ENCODE peak calls at places on chromosome 9, in seven cellular contexts. C, F, D, W, R, Z and M are unnamed samples. For H3K9me3, the result is how much of the 10 kb centered on the place peaks cover.

GRCh38 chr9:8816361-8816760 is 1016.8 kb upstream of the DMAC1 start:
- DNase-seq in C (no peak), F (no peak), D (no peak), W (no peak), R (no peak), Z (no peak), M (no peak)

GRCh38 chr9:15696979-15697378 is 144.1 kb downstream of the CCDC171 start:
- DNase-seq in C (no peak), F (no peak), D (no peak), W (peak), R (no peak), Z (no peak), M (no peak)

GRCh38 chr9:5040730-5041389 is 55.8 kb downstream of the JAK2 start:
- DNase-seq in C (no peak), F (no peak), D (no peak), W (no peak), R (no peak), Z (no peak), M (no peak)

GRCh38 chr9:19975499-19975898 is 186.7 kb upstream of the SLC24A2 start:
- DNase-seq in C (no peak), F (no peak), D (no peak), W (no peak), R (no peak), Z (no peak), M (no peak)

GRCh38 chr9:69996947-69997346 is 46.7 kb upstream of the MAMDC2 start:
- DNase-seq in C (no peak), F (no peak), D (no peak), W (no peak), R (no peak), Z (no peak), M (no peak)

GRCh38 chr9:122213589-122214413 is 15.0 kb downstream of the LHX6 start:
- DNase-seq in C (no peak), F (peak), D (peak), W (no peak), R (peak), Z (no peak), M (peak)

GRCh38 chr9:33187519-33188218 is 20.5 kb upstream of the B4GALT1 start:
- DNase-seq in C (no peak), F (no peak), D (no peak), W (peak), R (no peak), Z (no peak), M (no peak)

GRCh38 chr9:90288275-90288639 is 354.4 kb downstream of the DIRAS2 start:
- DNase-seq in C (no peak), F (no peak), D (no peak), W (no peak), R (no peak), Z (no peak), M (no peak)

GRCh38 chr9:89579741-89580395 is 24.9 kb upstream of the GADD45G start:
- DNase-seq in C (no peak), F (no peak), D (no peak), W (no peak), R (no peak), Z (no peak), M (no peak)

GRCh38 chr9:5531251-5531972 is 21.1 kb downstream of the PDCD1LG2 start:
- DNase-seq in C (no peak), F (no peak), D (no peak), W (no peak), R (no peak), Z (no peak), M (no peak)

GRCh38 chr9:68741234-68741633 is 36.2 kb downstream of the PIP5K1B start:
- DNase-seq in C (no peak), F (no peak), D (no peak), W (no peak), R (no peak), Z (no peak), M (no peak)

GRCh38 chr9:90795084-90795483 is 6.5 kb upstream of the SYK start:
- DNase-seq in C (no peak), F (no peak), D (no peak), W (no peak), R (peak), Z (no peak), M (no peak)

GRCh38 chr9:2220036-2220435 is 204.9 kb downstream of the SMARCA2 start:
- DNase-seq in C (no peak), F (no peak), D (no peak), W (no peak), R (no peak), Z (no peak), M (no peak)

GRCh38 chr9:128719919-128720605 is 3.9 kb downstream of the ZDHHC12 start:
- DNase-seq in C (no peak), F (no peak), D (no peak), W (no peak), R (no peak), Z (no peak), M (no peak)

GRCh38 chr9:36818242-36818938 is 215.7 kb downstream of the PAX5 start:
- DNase-seq in C (no peak), F (peak), D (no peak), W (no peak), R (no peak), Z (no peak), M (no peak)

GRCh38 chr9:134301387-134302129 is 24.7 kb upstream of the RXRA start:
- DNase-seq in C (no peak), F (no peak), D (no peak), W (no peak), R (no peak), Z (no peak), M (no peak)

GRCh38 chr9:16869961-16870605 is 387 bp downstream of the BNC2 start:
- DNase-seq in C (no peak), F (peak), D (no peak), W (peak), R (no peak), Z (no peak), M (peak)

GRCh38 chr9:132372177-132373095 is 17.6 kb upstream of the SETX start:
- DNase-seq in C (peak), F (no peak), D (no peak), W (peak), R (peak), Z (no peak), M (peak)

GRCh38 chr9:127796899-127797370 is 5.7 kb upstream of the FPGS start:
- DNase-seq in C (no peak), F (no peak), D (no peak), W (peak), R (no peak), Z (no peak), M (no peak)

GRCh38 chr9:4741365-4742031 is 496 bp upstream of the AK3 start:
- DNase-seq in C (no peak), F (peak), D (no peak), W (no peak), R (peak), Z (no peak), M (peak)

GRCh38 chr9:135926402-135927194 is 19.3 kb upstream of the CAMSAP1 start:
- DNase-seq in C (no peak), F (no peak), D (peak), W (peak), R (peak), Z (peak), M (peak)

GRCh38 chr9:90870646-90871326 is 69.2 kb downstream of the SYK start:
- DNase-seq in C (no peak), F (no peak), D (peak), W (peak), R (peak), Z (peak), M (peak)

GRCh38 chr9:28820741-28821140 is 1247.5 kb upstream of the C9orf72 start:
- DNase-seq in C (no peak), F (peak), D (no peak), W (no peak), R (no peak), Z (no peak), M (no peak)

GRCh38 chr9:88266416-88266815 is 121.8 kb upstream of the SPIN1 start:
- DNase-seq in C (no peak), F (no peak), D (no peak), W (peak), R (no peak), Z (no peak), M (no peak)

GRCh38 chr9:138067594-138068367 is 190.2 kb downstream of the CACNA1B start:
- DNase-seq in C (no peak), F (peak), D (no peak), W (no peak), R (no peak), Z (no peak), M (no peak)
- H3K9me3 ChIP-seq in C (under half), F (under half), D (under half), W (half or more), R (under half), Z (under half), M (under half)

DNA sequence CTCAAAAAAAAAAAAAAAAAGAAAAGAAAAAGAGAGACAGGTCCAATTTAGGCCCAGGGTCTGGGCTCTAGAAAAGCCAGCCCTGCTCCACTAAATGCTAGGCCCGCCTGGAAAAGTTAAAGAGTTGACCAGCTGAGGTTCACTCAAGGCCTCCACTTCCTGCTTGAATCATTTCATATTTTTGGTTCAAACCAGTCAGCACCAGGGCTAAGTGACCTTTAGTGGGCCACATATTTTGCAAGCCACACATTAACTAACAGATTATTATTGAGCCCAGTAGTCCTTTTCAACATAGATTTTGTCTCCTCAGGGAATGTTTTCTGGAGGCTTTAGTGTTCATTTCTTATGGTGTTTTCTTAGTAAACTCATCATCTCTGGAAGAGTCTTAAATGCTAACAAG is 156.6 kb downstream of the TLR4 start:
- DNase-seq in C (no peak), F (no peak), D (no peak), W (no peak), R (no peak), Z (no peak), M (no peak)
- H3K9me3 ChIP-seq in C (under half), F (under half), D (under half), W (under half), R (under half), Z (under half), M (under half)

GRCh38 chr9:125694478-125694877 is 12.5 kb downstream of the MAPKAP1 start:
- DNase-seq in C (no peak), F (no peak), D (no peak), W (peak), R (no peak), Z (no peak), M (no peak)

GRCh38 chr9:125687464-125687863 is 19.5 kb downstream of the MAPKAP1 start:
- DNase-seq in C (no peak), F (no peak), D (no peak), W (no peak), R (no peak), Z (no peak), M (no peak)

GRCh38 chr9:125685167-125685566 is 21.8 kb downstream of the MAPKAP1 start:
- DNase-seq in C (no peak), F (no peak), D (no peak), W (no peak), R (no peak), Z (no peak), M (no peak)

GRCh38 chr9:125696106-125696647 is 10.8 kb downstream of the MAPKAP1 start:
- DNase-seq in C (no peak), F (no peak), D (no peak), W (no peak), R (no peak), Z (no peak), M (no peak)

GRCh38 chr9:125690679-125691078 is 16.3 kb downstream of the MAPKAP1 start:
- DNase-seq in C (no peak), F (no peak), D (no peak), W (no peak), R (no peak), Z (no peak), M (no peak)
- H3K9me3 ChIP-seq in C (under half), F (under half), D (under half), W (under half), R (under half), Z (under half), M (under half)

GRCh38 chr9:978117-978830 is 1.8 kb downstream of the DMRT3 start:
- DNase-seq in C (no peak), F (no peak), D (no peak), W (no peak), R (no peak), Z (no peak), M (no peak)
- H3K9me3 ChIP-seq in C (under half), F (under half), D (under half), W (under half), R (under half), Z (under half), M (under half)

DNA sequence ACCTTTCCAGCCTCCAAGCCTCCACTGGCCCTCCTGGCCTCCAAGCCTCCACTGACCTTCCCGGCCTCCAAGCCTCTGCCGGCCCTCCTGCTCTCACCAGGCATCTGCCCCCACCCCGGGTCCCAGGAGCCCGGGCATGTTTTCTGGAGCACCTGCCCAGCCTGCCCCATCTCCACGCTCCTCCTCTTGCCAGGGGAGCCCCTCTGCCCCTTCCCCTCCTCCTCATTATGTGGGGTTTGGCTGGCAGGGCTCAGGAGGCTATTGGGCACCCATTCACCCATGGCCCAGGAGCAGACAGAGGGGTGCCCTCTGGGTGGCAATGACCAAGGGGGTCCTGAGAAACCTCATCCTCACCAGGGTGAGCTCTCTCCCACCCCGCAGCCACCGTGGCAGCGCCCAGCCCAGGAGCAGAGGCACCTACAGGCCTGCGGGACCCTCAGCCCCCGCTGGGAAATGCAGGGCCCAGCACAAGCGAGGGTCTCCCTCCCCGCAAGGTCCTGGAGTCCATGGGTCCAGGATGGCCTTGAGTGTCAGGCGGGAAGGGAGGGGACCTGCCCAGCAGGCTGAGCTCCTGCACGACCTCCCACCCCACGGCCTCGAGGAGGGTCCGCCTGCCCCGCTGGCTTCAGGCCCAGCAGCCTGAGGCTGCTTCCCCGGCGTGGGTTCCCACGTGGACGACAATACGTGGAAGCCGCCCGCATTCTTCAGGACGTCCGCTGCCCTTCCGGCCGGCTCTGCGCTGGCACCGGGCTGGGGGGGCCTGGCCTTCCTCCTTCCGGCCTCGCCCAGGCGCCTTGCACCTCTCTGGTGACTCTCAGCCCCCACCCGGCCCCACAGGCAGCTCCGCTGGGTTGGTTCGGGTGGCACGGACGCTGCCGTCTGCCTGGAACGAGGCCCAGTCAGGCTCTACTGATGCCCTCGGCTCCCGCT is 51.4 kb upstream of the NRARP start:
- DNase-seq in C (no peak), F (no peak), D (no peak), W (no peak), R (no peak), Z (no peak), M (no peak)
- H3K9me3 ChIP-seq in C (under half), F (under half), D (under half), W (under half), R (under half), Z (under half), M (under half)

DNA sequence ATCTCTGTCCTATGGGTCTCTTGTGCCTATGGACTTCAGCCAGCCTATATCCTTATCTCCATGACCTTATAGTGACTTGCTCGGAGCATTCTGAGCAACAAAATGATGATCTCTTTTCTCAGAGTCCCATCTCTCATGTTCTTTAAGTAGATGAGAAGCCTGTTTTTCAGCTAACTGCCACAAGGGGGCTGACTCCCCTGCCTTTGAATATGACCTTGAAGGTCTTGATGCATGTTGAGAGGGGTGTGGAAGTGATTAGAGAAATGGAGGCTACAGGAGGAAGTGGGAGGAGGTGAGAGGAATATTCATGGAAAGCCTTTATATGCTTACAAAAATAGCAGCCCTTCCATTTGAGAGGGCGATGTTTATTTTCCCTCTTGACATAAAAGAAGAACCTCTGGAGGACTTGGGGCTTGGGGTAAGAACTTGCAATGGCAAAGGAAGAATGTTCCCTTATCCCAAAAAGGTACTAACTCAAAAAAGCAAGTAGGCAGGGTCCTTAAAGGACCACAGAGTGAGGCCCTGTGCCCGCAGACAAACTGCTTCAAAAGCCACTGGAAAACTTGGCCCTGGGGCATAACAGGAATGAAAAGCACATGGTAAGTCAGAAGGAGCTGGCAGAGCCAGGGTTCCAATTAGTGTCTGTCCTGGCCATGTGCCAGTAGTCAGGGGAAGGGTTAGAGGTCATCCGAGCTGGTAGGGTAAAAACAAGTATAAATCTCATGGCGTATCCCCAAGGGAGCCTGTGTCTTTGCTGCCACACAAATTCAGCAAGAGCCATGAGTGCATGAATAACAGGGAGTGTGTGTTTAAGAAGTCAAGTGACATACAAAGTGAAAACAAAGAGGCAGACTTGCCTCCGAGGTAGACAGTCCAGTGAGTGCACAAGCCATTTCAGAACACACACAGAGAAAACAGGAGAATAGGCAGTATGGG is 39.1 kb downstream of the FGD3 start:
- DNase-seq in C (no peak), F (no peak), D (no peak), W (no peak), R (no peak), Z (no peak), M (no peak)
- H3K9me3 ChIP-seq in C (under half), F (under half), D (under half), W (under half), R (under half), Z (under half), M (under half)

GRCh38 chr9:24545285-24545684 is 412 bp downstream of the IZUMO3 start:
- DNase-seq in C (no peak), F (no peak), D (no peak), W (no peak), R (no peak), Z (no peak), M (no peak)

DNA sequence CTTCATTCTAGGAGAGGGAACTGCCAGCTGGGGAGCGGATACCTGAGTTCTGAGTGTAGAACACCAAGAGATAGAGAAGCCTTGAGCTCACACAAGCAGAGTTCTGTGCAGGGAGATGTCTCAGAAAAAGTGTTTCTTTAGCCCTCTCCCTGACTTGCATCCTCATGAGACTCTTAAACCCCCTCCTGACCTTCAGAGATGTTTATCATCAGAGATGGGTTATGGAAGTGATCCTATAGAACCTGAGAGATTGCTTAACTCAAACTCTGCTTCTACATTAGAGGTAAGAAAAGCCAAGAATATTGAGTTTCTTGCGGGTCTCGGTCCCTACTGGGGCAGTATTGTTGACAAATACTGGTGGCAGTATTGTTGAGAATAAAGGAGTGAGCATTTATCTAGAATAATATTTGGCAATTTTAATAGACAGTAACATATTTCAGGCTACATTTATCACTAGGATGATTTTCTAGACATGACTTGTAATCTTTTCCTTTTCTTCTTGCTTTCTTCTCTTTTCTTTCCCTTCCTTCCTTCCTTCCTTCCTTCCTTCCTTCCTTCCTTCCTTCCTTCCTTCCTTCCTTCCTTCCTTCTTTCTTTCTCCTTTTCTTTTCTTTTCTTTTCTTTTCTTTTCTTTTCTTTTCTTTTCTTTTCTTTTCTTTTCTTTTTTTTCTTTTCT is at the start of gene IZUMO3:
- DNase-seq in C (no peak), F (no peak), D (no peak), W (no peak), R (no peak), Z (no peak), M (no peak)
- H3K9me3 ChIP-seq in C (under half), F (under half), D (under half), W (under half), R (under half), Z (under half), M (under half)

GRCh38 chr9:24011206-24011605 is 185.2 kb upstream of the ELAVL2 start:
- DNase-seq in C (no peak), F (no peak), D (no peak), W (no peak), R (no peak), Z (no peak), M (no peak)
- H3K9me3 ChIP-seq in C (under half), F (under half), D (under half), W (under half), R (under half), Z (under half), M (under half)